ENCODE peak calls at places on chromosome 16, in four cellular contexts. One of them, this sample, is unnamed.

GRCh38 chr16:86088287-86088686 is 189.3 kb downstream of the IRF8 start:
- DNase-seq in GM12878: no peak
- DNase-seq in OCI-LY7: no peak
- DNase-seq in HCT116: no peak
- DNase-seq in this sample: no peak

GRCh38 chr16:15907863-15908478 is 19.6 kb upstream of the CEP20 start:
- DNase-seq in OCI-LY7: peak; percentile 98
- DNase-seq in GM12878: peak; percentile 97
- DNase-seq in HCT116: peak; percentile 91
- DNase-seq in this sample: peak; percentile 38

GRCh38 chr16:25007284-25007984 is 7.7 kb downstream of the ARHGAP17 start:
- DNase-seq in GM12878: no peak
- DNase-seq in OCI-LY7: no peak
- DNase-seq in HCT116: no peak
- DNase-seq in this sample: peak; percentile 67

GRCh38 chr16:19410435-19411153 is 7.1 kb upstream of the TMC5 start:
- DNase-seq in GM12878: no peak
- DNase-seq in HCT116: no peak
- DNase-seq in OCI-LY7: no peak
- DNase-seq in this sample: no peak

GRCh38 chr16:65126845-65127624 is 5.2 kb upstream of the CDH11 start:
- DNase-seq in HCT116: no peak
- DNase-seq in OCI-LY7: no peak
- DNase-seq in GM12878: no peak
- DNase-seq in this sample: no peak

GRCh38 chr16:70267516-70267915 is 15.8 kb upstream of the EXOSC6 start:
- DNase-seq in GM12878: no peak
- DNase-seq in OCI-LY7: peak; percentile 44
- DNase-seq in HCT116: peak; percentile 18
- DNase-seq in this sample: peak; percentile 65

GRCh38 chr16:69927056-69927757 is 23.9 kb upstream of the CLEC18A start:
- DNase-seq in HCT116: no peak
- DNase-seq in GM12878: no peak
- DNase-seq in OCI-LY7: no peak
- DNase-seq in this sample: no peak

GRCh38 chr16:62137991-62138390 is 101.8 kb upstream of the CDH8 start:
- DNase-seq in HCT116: no peak
- DNase-seq in OCI-LY7: no peak
- DNase-seq in GM12878: no peak
- DNase-seq in this sample: no peak

GRCh38 chr16:64391009-64391663 is 730.7 kb downstream of the CDH11 start:
- DNase-seq in OCI-LY7: no peak
- DNase-seq in GM12878: no peak
- DNase-seq in HCT116: no peak
- DNase-seq in this sample: peak; percentile 59

GRCh38 chr16:67244387-67245188 is 2.7 kb downstream of the FHOD1 start:
- DNase-seq in HCT116: peak; percentile 63
- DNase-seq in GM12878: peak; percentile 78
- DNase-seq in OCI-LY7: peak; percentile 91
- DNase-seq in this sample: peak; percentile 76

GRCh38 chr16:73285336-73285735 is 237.4 kb upstream of the ZFHX3 start:
- DNase-seq in HCT116: no peak
- DNase-seq in OCI-LY7: no peak
- DNase-seq in GM12878: no peak
- DNase-seq in this sample: no peak

GRCh38 chr16:50146479-50147435 is 6.3 kb upstream of the TENT4B start:
- DNase-seq in HCT116: no peak
- DNase-seq in OCI-LY7: no peak
- DNase-seq in GM12878: no peak
- DNase-seq in this sample: no peak
- H2AFZ ChIP-seq in HCT116: no peak overlapping the region
- H2AFZ ChIP-seq in OCI-LY7: no peak overlapping the region
- H2AFZ ChIP-seq in GM12878: no peak overlapping the region
- H2AFZ ChIP-seq in this sample: no peak overlapping the region

DNA sequence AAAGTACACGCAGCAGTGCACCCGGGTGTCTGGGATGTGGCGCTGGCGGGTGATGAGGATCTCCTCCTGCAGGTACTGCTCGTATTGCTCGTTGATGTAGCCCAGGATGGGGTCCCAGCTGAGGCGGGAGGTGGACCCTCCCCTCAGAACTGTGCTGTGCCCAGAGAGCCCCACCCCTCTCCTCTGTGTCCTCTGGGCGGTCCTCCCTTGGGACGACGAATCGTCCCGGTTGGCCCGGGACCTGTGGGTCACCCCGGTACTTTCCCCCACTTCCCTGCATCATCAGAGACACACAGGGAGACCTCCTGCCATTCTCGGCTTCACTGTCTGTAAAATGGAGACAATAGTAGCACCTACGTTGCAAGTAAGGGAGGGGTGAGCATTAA is 4.2 kb downstream of the SEPTIN12 start:
- DNase-seq in GM12878: no peak
- DNase-seq in HCT116: no peak
- DNase-seq in OCI-LY7: no peak
- DNase-seq in this sample: no peak
- H2AFZ ChIP-seq in GM12878: no peak overlapping the region
- H2AFZ ChIP-seq in HCT116: no peak overlapping the region
- H2AFZ ChIP-seq in OCI-LY7: no peak overlapping the region
- H2AFZ ChIP-seq in this sample: no peak overlapping the region

GRCh38 chr16:84225126-84225525 is 14.7 kb downstream of the KCNG4 start:
- DNase-seq in HCT116: no peak
- DNase-seq in GM12878: no peak
- DNase-seq in OCI-LY7: no peak
- DNase-seq in this sample: no peak

GRCh38 chr16:84226026-84226425 is 13.8 kb downstream of the KCNG4 start:
- DNase-seq in HCT116: no peak
- DNase-seq in GM12878: no peak
- DNase-seq in OCI-LY7: no peak
- DNase-seq in this sample: no peak

GRCh38 chr16:84224554-84224953 is 15.3 kb downstream of the KCNG4 start:
- DNase-seq in GM12878: no peak
- DNase-seq in HCT116: no peak
- DNase-seq in OCI-LY7: no peak
- DNase-seq in this sample: no peak

GRCh38 chr16:84227548-84227947 is 12.3 kb downstream of the KCNG4 start:
- DNase-seq in HCT116: no peak
- DNase-seq in OCI-LY7: no peak
- DNase-seq in GM12878: no peak
- DNase-seq in this sample: no peak

DNA sequence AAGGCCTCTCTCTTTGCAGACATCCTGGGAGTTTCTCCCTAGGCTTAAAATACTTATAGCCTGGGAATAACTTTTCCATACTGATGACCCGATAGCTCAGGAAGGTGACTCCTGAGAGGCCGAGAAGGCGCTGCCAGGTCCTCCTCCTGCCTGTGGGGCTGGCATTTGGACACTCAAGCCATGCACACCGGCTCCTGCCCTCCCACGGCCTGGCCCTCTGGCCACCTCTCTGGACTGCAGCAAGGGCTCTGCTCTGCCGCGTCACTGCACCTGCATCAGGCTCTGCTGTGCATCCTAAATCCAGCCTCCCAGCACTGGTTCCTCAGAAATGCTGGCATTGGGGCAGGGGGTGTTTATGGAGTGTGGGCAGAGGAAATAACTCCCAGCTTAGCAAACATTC is 14.2 kb downstream of the KCNG4 start:
- DNase-seq in OCI-LY7: no peak
- DNase-seq in HCT116: no peak
- DNase-seq in GM12878: no peak
- DNase-seq in this sample: no peak
- H2AFZ ChIP-seq in OCI-LY7: no peak overlapping the region
- H2AFZ ChIP-seq in HCT116: no peak overlapping the region
- H2AFZ ChIP-seq in GM12878: no peak overlapping the region
- H2AFZ ChIP-seq in this sample: no peak overlapping the region

DNA sequence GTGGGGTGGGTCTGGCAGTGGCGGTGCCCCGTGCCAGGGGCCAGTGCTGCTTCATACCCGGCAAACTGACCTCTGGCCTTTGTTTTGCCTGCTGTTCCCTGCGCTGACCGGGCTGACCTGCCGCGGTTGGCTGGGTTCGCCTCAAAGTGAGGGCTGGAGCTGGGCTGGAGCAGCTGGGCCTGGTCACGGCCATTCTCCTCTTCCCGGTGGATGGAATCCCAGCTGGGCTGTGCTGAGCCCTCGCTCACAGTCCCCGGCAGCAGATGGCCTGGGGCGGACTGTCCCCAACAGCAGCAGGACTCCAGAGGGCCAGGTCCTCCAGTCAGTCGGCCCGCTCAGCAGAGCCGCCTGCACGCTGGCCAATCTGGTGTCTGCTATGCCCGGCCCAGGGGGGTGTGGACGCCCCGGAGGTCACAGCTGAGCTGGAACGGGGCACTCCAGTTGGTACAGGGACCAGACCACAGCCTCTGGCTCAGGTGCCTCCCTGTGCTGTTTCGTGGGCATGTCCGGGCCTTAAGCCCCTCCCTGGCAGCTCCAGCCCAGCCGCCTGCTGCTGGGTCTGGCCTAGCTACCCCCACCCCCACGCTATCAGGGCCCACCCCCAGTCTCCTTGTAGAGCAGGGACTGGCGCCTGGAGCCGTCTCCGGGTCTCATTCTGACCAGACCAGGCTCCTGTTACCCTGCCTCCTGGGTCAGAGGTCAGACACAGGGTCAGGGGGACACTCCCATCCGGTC is 1.3 kb upstream of the WFIKKN1 start:
- DNase-seq in HCT116: no peak
- DNase-seq in GM12878: no peak
- DNase-seq in OCI-LY7: no peak
- DNase-seq in this sample: no peak
- H2AFZ ChIP-seq in HCT116: no peak overlapping the region
- H2AFZ ChIP-seq in GM12878: no peak overlapping the region
- H2AFZ ChIP-seq in OCI-LY7: no peak overlapping the region
- H2AFZ ChIP-seq in this sample: no peak overlapping the region

DNA sequence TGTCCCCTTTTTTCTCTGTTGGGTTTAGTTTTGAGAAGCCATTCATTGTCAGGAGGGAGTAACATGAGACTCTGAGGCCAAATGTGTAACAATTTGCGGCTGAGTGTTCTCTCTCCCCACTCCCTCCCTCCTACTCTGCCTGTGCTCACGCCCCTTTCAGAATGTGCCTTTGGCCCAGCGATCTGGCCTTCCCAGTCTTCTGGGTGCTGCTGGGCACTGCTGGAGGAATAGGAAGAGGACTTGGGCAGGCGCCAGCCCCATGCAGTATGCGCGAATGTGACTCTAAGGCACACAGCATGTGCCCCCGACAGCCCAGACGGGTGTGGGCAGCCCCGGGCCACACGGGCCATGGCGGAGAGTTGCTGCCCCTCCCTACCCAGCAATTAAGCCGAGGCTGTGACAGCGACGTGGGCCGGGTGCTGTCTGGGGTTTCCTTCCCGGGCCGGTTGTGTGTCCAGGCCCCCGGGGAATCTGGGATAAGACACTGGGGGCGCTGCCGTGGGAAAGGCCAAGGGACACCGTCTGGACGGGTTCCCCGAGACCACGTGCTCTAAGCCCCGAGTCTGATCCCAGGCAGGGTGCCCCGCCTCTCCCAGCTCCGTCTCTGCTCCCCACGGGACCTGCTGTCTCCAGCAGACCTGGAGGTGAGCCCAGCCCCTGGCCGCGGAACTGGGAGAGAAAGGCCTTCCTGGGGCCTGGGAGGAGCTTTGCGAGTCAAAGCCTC is 92.4 kb downstream of the IRX3 start:
- DNase-seq in OCI-LY7: no peak
- DNase-seq in HCT116: no peak
- DNase-seq in GM12878: no peak
- DNase-seq in this sample: no peak
- H2AFZ ChIP-seq in OCI-LY7: no peak overlapping the region
- H2AFZ ChIP-seq in HCT116: peak overlapping the region; percentile 38
- H2AFZ ChIP-seq in GM12878: peak overlapping the region; percentile 32
- H2AFZ ChIP-seq in this sample: peak overlapping the region; percentile 87

DNA sequence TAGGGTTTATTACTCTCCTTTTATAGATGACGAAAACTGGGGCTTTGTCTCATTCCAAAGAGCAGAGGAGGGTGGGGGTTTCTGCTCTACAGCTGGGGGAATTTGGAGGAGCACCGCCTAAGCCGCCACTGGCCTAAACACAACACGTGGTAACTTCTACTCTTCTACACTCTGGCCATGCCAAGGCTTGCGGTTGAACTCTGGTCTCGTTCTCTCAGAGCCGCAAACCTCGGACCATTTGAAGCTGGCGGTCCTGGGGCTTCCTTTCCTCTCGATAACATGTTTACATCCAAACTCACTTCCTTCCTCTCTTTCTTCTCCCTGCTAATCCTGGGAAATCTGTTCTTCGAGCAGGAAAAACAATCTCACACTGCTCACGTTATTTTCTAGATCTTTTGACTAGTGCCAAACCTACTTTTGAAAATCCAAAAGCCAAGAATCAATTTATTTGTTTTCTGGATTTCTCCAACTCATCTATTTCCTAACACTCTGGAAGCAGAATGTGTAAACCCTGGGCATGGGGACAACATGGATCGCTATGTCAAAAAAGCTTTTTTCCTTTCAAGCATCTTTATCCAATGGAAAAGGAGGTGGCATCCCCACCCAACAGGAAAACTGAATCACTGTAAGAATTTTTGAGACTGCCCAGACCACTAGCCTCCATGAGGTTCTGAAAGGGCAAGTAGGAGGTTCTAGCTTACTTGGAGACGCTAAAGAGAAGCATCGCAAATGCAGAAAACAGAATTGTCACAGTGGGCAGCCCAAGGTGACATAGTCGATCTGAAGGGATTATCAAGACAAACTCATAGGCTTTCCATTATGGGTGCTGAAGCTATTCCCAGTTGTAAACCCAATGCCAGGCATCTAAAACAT is 13.6 kb upstream of the EEF2K start:
- DNase-seq in GM12878: peak; percentile 85
- DNase-seq in OCI-LY7: peak; percentile 35
- DNase-seq in HCT116: no peak
- DNase-seq in this sample: peak; percentile 99
- H2AFZ ChIP-seq in GM12878: peak overlapping the region; percentile 66
- H2AFZ ChIP-seq in OCI-LY7: peak overlapping the region; percentile 72
- H2AFZ ChIP-seq in HCT116: no peak overlapping the region
- H2AFZ ChIP-seq in this sample: no peak overlapping the region

DNA sequence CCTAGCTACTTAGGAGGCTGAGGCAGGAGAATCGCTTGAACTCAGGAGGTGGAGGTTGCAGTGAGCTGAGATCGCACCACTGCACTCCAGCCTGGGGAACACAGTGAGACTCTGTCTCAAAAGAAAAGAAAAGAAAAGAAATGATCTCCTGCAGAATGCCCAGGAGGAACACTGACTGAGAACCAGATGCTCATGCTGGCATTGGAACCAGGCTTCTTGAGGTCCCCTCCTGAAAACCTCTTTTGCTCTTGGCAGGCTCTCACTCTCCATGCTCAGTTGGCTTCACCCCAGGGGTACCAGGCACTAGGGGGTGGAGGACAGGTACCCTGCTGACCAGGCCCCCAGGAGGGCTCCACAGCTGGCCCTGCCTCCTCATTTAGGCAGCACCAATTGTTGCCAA is 8.5 kb upstream of the TNFRSF17 start:
- DNase-seq in OCI-LY7: no peak
- DNase-seq in GM12878: no peak
- DNase-seq in HCT116: no peak
- DNase-seq in this sample: no peak
- H2AFZ ChIP-seq in OCI-LY7: no peak overlapping the region
- H2AFZ ChIP-seq in GM12878: no peak overlapping the region
- H2AFZ ChIP-seq in HCT116: no peak overlapping the region
- H2AFZ ChIP-seq in this sample: no peak overlapping the region

GRCh38 chr16:57416084-57416483 is 11.5 kb downstream of the CCL17 start:
- DNase-seq in HCT116: no peak
- DNase-seq in OCI-LY7: no peak
- DNase-seq in GM12878: no peak
- DNase-seq in this sample: no peak
- H2AFZ ChIP-seq in HCT116: no peak overlapping the region
- H2AFZ ChIP-seq in OCI-LY7: peak overlapping the region; percentile 82
- H2AFZ ChIP-seq in GM12878: peak overlapping the region; percentile 90
- H2AFZ ChIP-seq in this sample: peak overlapping the region; percentile 88

This sample was measured in endothelial cell of umbilical vein.